ENCODE peak calls at places on chromosome 1, in five cellular contexts. T is SJSA1; P is CD8-positive, alpha-beta memory T cell; G is K562; F is OCI-LY7. J is an unnamed sample. For H3K4me1, the result is how much of the 10 kb centered on the place peaks cover.

GRCh38 chr1:245748246-245748645 is 593.5 kb downstream of the KIF26B start:
- DNase-seq in F (no peak), T (no peak), P (no peak), G (no peak), J (no peak)

GRCh38 chr1:115160728-115161127 is 71.4 kb upstream of the TSPAN2 start:
- DNase-seq in G (no peak), T (no peak), F (no peak), P (no peak), J (no peak)

GRCh38 chr1:173149887-173150286 is 57.2 kb downstream of the TNFSF4 start:
- DNase-seq in P (no peak), G (no peak), T (no peak), F (no peak), J (no peak)

GRCh38 chr1:41641483-41641829 is 157.0 kb upstream of the EDN2 start:
- DNase-seq in T (no peak), G (no peak), F (peak), P (no peak), J (no peak)

GRCh38 chr1:28144203-28145135 is 32.0 kb downstream of the PTAFR start:
- DNase-seq in G (peak), F (peak), T (no peak), P (no peak), J (no peak)

GRCh38 chr1:170734412-170735175 is 70.7 kb downstream of the PRRX1 start:
- DNase-seq in P (no peak), G (no peak), T (no peak), F (no peak), J (no peak)

GRCh38 chr1:161357073-161357472 is 10.6 kb downstream of the CFAP126 start:
- DNase-seq in P (no peak), G (no peak), F (no peak), T (no peak), J (no peak)

GRCh38 chr1:42002220-42002619 is 83.5 kb upstream of the HIVEP3 start:
- DNase-seq in T (no peak), F (no peak), P (no peak), G (no peak), J (no peak)

GRCh38 chr1:166730299-166730888 is 108.9 kb upstream of the POGK start:
- DNase-seq in T (no peak), G (peak), F (no peak), P (no peak), J (no peak)

GRCh38 chr1:99264201-99265021 is at the start of gene PLPPR4:
- DNase-seq in T (peak), P (no peak), F (no peak), G (peak), J (peak)

GRCh38 chr1:209618756-209619420 is 33.3 kb downstream of the LAMB3 start:
- DNase-seq in P (no peak), T (no peak), F (no peak), G (no peak), J (no peak)

GRCh38 chr1:171798311-171798710 is 16.9 kb downstream of the METTL13 start:
- DNase-seq in T (no peak), P (no peak), F (no peak), G (no peak), J (no peak)
- H3K4me1 ChIP-seq in T (under half), P (under half), F (under half), G (under half), J (under half)

GRCh38 chr1:85363102-85363501 is 86.7 kb upstream of the BCL10 start:
- DNase-seq in G (no peak), P (no peak), F (no peak), T (no peak), J (no peak)

GRCh38 chr1:85363526-85363925 is 87.1 kb upstream of the BCL10 start:
- DNase-seq in G (no peak), F (no peak), P (no peak), T (no peak), J (no peak)

GRCh38 chr1:85361106-85361505 is 84.7 kb upstream of the BCL10 start:
- DNase-seq in F (no peak), P (no peak), T (no peak), G (no peak), J (peak)

GRCh38 chr1:85359874-85360708 is 83.7 kb upstream of the BCL10 start:
- DNase-seq in P (no peak), F (no peak), T (no peak), G (no peak), J (no peak)

DNA sequence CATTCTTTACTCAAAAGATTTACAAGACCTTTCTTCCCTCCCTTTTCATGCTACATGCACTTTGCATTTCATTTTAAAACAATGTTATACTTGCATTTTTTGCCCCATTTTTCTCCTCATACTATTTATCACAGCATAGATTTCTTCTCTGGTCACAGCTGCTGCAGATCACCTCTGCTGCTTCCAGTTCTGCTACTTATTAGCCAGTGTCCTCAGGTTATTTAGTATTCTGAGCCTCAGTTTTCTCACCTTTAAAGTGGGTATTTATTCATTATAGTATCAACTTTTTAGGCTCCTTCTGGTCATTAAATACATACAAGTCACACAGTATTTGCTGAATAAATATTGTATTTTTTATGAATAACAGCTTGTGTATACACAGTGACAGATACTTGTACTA is 85.2 kb upstream of the BCL10 start:
- DNase-seq in F (no peak), G (no peak), P (no peak), T (no peak), J (no peak)
- H3K4me1 ChIP-seq in F (under half), G (under half), P (under half), T (half or more), J (under half)

GRCh38 chr1:226662704-226663326 is 76.3 kb downstream of the ITPKB start:
- DNase-seq in F (peak), T (peak), G (no peak), P (peak), J (peak)
- H3K4me1 ChIP-seq in F (under half), T (half or more), G (under half), P (under half), J (half or more)

GRCh38 chr1:112057736-112058135 is 68.3 kb upstream of the KCND3 start:
- DNase-seq in F (no peak), T (no peak), P (no peak), G (no peak), J (no peak)
- H3K4me1 ChIP-seq in F (under half), T (under half), P (under half), G (under half), J (under half)

GRCh38 chr1:232557661-232558260 is 72.2 kb downstream of the SIPA1L2 start:
- DNase-seq in F (no peak), P (no peak), T (no peak), G (no peak), J (no peak)
- H3K4me1 ChIP-seq in F (half or more), P (under half), T (under half), G (under half), J (under half)

J was measured in testis.